ENCODE peak calls at places on chromosomes 16 and 17, in six cellular contexts. J is GM13976, M is H7, L is hippocampal formation, Q is fibroblast of gingiva, H is GM19239. W is an unnamed sample.

GRCh38 chr17:73278465-73279453 is 17.1 kb upstream of the CPSF4L start:
- DNase-seq in M (peak), Q (no peak), J (no peak), L (no peak), H (no peak), W (no peak)

GRCh38 chr17:79711715-79712305 is 18.9 kb upstream of the ENPP7 start:
- DNase-seq in H (no peak), Q (no peak), J (no peak), M (no peak), L (no peak), W (no peak)

GRCh38 chr16:86584726-86585721 is 6.7 kb downstream of the FOXL1 start:
- DNase-seq in M (no peak), H (no peak), L (no peak), Q (peak), J (no peak), W (no peak)

GRCh38 chr17:75105269-75106080 is 4.3 kb upstream of the ARMC7 start:
- DNase-seq in L (no peak), H (peak), Q (peak), J (peak), M (peak), W (peak)

GRCh38 chr16:24255446-24256352 is at the start of gene CACNG3:
- DNase-seq in H (peak), M (peak), J (peak), L (peak), Q (no peak), W (peak)

GRCh38 chr16:57639172-57639571 is 10.7 kb downstream of the ADGRG1 start:
- DNase-seq in L (peak), J (no peak), Q (no peak), M (peak), H (no peak), W (no peak)

GRCh38 chr16:89052191-89052787 is 41.4 kb upstream of the ACSF3 start:
- DNase-seq in M (no peak), J (no peak), L (no peak), Q (no peak), H (no peak), W (no peak)

GRCh38 chr16:47492428-47493357 is 31.6 kb downstream of the PHKB start:
- DNase-seq in J (peak), H (no peak), L (peak), M (peak), Q (peak), W (peak)

GRCh38 chr16:89278441-89279240 is 61.1 kb downstream of the ZNF778 start:
- DNase-seq in H (no peak), J (no peak), M (no peak), L (no peak), Q (no peak), W (no peak)

GRCh38 chr16:16025214-16025968 is 76.0 kb downstream of the ABCC1 start:
- DNase-seq in J (peak), Q (peak), L (no peak), H (peak), M (no peak), W (no peak)

GRCh38 chr17:27665549-27665948 is 34.6 kb downstream of the LGALS9 start:
- DNase-seq in Q (no peak), H (no peak), M (peak), L (no peak), J (no peak), W (no peak)

GRCh38 chr16:54098247-54098646 is 188.3 kb downstream of the IRX3 start:
- DNase-seq in H (no peak), J (no peak), Q (no peak), M (no peak), L (no peak), W (no peak)

GRCh38 chr17:78305801-78306200 is 54.1 kb downstream of the SOCS3 start:
- DNase-seq in M (no peak), L (no peak), J (no peak), Q (no peak), H (no peak), W (no peak)

GRCh38 chr17:76673729-76674128 is 30.2 kb upstream of the ST6GALNAC1 start:
- DNase-seq in H (no peak), Q (peak), J (peak), L (no peak), M (no peak), W (peak)

GRCh38 chr17:10177921-10178788 is 20.3 kb downstream of the GAS7 start:
- DNase-seq in M (peak), L (no peak), J (no peak), Q (no peak), H (no peak), W (no peak)

GRCh38 chr16:82701302-82702022 is 74.7 kb downstream of the CDH13 start:
- DNase-seq in J (no peak), Q (no peak), H (no peak), M (no peak), L (no peak), W (no peak)

GRCh38 chr17:64015447-64015846 is 5.0 kb downstream of the ICAM2 start:
- DNase-seq in M (no peak), J (no peak), Q (no peak), L (no peak), H (no peak), W (no peak)